ENCODE peak calls at places on chromosomes 12 and 14, in ten cellular contexts. B, K, J, A, G, F, M, Z, T and D are unnamed samples.

GRCh38 chr12:72271741-72272661 is at the start of gene TRHDE:
- DNase-seq in T (no peak), M (no peak), G (peak; percentile 83), F (no peak), Z (no peak), B (peak; percentile 59), K (peak; percentile 58), A (peak; percentile 64), J (no peak), D (no peak)

GRCh38 chr14:28571636-28572035 is 195.0 kb upstream of the FOXG1 start:
- DNase-seq in B (no peak), M (no peak), T (no peak), J (no peak), K (no peak), Z (no peak), F (no peak), G (no peak), A (peak; percentile 52), D (no peak)

GRCh38 chr14:76430017-76430416 is 54.1 kb downstream of the ESRRB start:
- DNase-seq in Z (no peak), K (no peak), B (no peak), A (no peak), F (no peak), T (no peak), M (no peak), J (no peak), G (no peak), D (no peak)

GRCh38 chr14:26522985-26523384 is 74.8 kb downstream of the NOVA1 start:
- DNase-seq in Z (no peak), M (no peak), K (peak; percentile 86), J (no peak), G (no peak), T (no peak), F (no peak), A (peak; percentile 87), B (no peak), D (no peak)

GRCh38 chr14:85241022-85241880 is 288.7 kb upstream of the FLRT2 start:
- DNase-seq in A (peak; percentile 42), M (no peak), F (no peak), G (peak; percentile 24), Z (no peak), T (no peak), K (no peak), B (no peak), J (no peak), D (no peak)

GRCh38 chr12:116142936-116143882 is 134.3 kb downstream of the MED13L start:
- DNase-seq in T (no peak), F (no peak), Z (no peak), M (no peak), K (peak; percentile 83), A (peak; percentile 92), B (no peak), J (no peak), G (no peak), D (no peak)

GRCh38 chr12:127823801-127824200 is 443.2 kb upstream of the TMEM132C start:
- DNase-seq in G (no peak), M (no peak), B (no peak), F (no peak), K (no peak), A (no peak), J (no peak), T (no peak), Z (no peak), D (no peak)

GRCh38 chr14:60618200-60618599 is 31.1 kb downstream of the SIX1 start:
- DNase-seq in F (no peak), K (no peak), B (no peak), Z (no peak), M (no peak), A (no peak), T (no peak), J (peak; percentile 51), G (no peak), D (no peak)

GRCh38 chr12:6866920-6867406 is 368 bp upstream of the TPI1 start:
- DNase-seq in M (no peak), T (no peak), J (peak; percentile 38), B (no peak), F (no peak), G (no peak), A (no peak), Z (no peak), K (peak; percentile 44), D (peak; percentile 49)

GRCh38 chr12:6869049-6870021 is 2.0 kb downstream of the TPI1 start:
- DNase-seq in Z (peak; percentile 69), J (peak; percentile 91), G (peak; percentile 90), B (peak; percentile 86), M (peak; percentile 73), F (peak; percentile 77), A (no peak), K (peak; percentile 75), T (peak; percentile 82), D (peak; percentile 82)

GRCh38 chr12:6866163-6866919 is 990 bp upstream of the TPI1 start:
- DNase-seq in T (no peak), F (no peak), M (no peak), B (no peak), J (no peak), K (no peak), G (peak; percentile 31), A (no peak), Z (no peak), D (no peak)

GRCh38 chr12:6867407-6868210 is at the start of gene TPI1:
- DNase-seq in B (peak; percentile 87), T (peak; percentile 77), K (peak; percentile 93), J (peak; percentile 87), M (peak; percentile 48), Z (peak; percentile 74), A (peak; percentile 43), G (peak; percentile 90), F (peak; percentile 73), D (peak; percentile 79)

DNA sequence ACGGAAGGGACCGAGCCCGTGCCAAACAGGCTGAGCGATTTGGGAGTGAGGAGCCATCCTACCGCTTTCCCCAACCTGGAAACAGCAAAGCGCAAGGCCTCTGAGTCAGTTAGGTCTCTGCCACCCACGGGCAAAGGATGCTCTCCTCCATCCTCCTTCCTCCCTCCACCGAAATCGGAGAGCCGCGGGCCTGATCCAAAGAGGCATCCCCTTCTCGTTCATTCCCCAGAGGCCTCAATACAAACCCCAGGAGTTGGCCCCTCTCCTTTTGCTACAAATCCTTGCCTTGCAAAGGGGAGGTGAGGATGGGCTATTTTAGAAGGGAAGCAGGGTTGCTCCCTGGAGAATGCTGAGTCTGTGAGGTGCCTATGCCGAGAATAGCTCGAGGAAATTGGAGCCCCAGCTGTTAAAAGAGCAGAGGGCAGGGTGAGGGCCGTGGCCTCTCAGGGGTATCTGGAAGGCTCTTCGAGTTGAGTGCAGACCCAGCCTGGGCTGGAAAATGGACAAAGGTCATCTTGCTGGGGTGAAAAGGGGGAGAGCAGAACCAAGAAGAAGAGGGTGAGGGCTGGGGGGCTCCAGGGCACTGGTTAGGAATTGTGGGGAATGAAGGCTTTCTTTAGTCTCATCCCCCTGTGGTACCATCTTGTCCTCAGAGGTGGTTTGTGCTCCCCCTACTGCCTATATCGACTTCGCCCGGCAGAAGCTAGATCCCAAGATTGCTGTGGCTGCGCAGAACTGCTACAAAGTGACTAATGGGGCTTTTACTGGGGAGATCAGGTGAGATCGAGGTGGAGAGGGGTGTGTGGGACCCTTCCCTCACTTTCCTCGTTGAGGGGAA is 1.1 kb downstream of the TPI1 start:
- DNase-seq in B (no peak), J (no peak), K (peak; percentile 75), T (no peak), G (peak; percentile 45), M (no peak), A (no peak), F (no peak), Z (no peak), D (peak; percentile 52)
- H3K4me1 ChIP-seq in B (peaks cover 51% of the 10 kb centered on the region), J (peaks cover 62% of the 10 kb centered on the region), K (peaks cover 39% of the 10 kb centered on the region), T (peaks cover 42% of the 10 kb centered on the region), G (peaks cover 23% of the 10 kb centered on the region), M (peaks cover 49% of the 10 kb centered on the region), A (peaks cover 37% of the 10 kb centered on the region), F (peaks cover 38% of the 10 kb centered on the region), Z (no peaks in the 10 kb centered on the region), D (peaks cover 35% of the 10 kb centered on the region)

GRCh38 chr12:6638305-6638704 is 2.5 kb upstream of the LPAR5 start:
- DNase-seq in J (no peak), Z (no peak), F (no peak), G (no peak), B (no peak), A (no peak), K (no peak), M (no peak), T (no peak), D (peak; percentile 27)

GRCh38 chr12:6635375-6635855 is 344 bp downstream of the LPAR5 start:
- DNase-seq in Z (no peak), T (no peak), B (no peak), F (peak; percentile 33), A (no peak), G (no peak), K (peak; percentile 22), J (no peak), M (no peak), D (no peak)

GRCh38 chr12:6639151-6639773 is 3.5 kb upstream of the LPAR5 start:
- DNase-seq in F (no peak), K (no peak), M (no peak), G (no peak), J (no peak), T (no peak), Z (no peak), B (no peak), A (no peak), D (no peak)

GRCh38 chr12:6632026-6632978 is 3.5 kb downstream of the LPAR5 start:
- DNase-seq in F (peak; percentile 30), T (no peak), B (no peak), Z (no peak), J (no peak), K (no peak), A (no peak), G (peak; percentile 61), M (no peak), D (no peak)

GRCh38 chr12:6635856-6636521 is at the start of gene LPAR5:
- DNase-seq in F (peak; percentile 32), Z (no peak), T (peak; percentile 48), M (no peak), J (peak; percentile 78), B (no peak), K (peak; percentile 80), A (peak; percentile 39), G (no peak), D (no peak)
- H3K4me1 ChIP-seq in F (peaks cover 32% of the 10 kb centered on the region), Z (no peaks in the 10 kb centered on the region), T (peaks cover 26% of the 10 kb centered on the region), M (peaks cover 55% of the 10 kb centered on the region), J (peaks cover 14% of the 10 kb centered on the region), B (peaks cover 6% of the 10 kb centered on the region), K (peaks cover 8% of the 10 kb centered on the region), A (peaks cover 5% of the 10 kb centered on the region), G (peaks cover 33% of the 10 kb centered on the region), D (no peaks in the 10 kb centered on the region)

DNA sequence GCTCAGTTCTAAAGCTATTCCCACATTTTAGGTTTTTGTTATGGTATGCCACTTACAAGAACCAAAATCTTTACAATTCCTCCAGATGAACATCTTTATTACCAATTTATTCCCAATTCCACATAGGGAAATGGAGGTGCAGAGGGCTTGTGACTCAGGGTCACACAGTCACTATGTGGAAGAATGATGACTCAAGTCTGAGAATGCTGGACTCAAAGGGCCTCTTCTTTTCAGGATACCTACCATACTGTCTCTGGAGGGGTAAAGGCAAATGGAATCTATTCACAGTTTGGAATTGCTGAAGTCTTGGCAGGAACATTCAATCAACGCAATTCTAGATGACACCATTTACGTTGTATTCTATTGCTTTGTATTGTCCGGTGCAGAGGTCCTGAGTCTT is 48.2 kb upstream of the MANSC4 start:
- DNase-seq in A (peak; percentile 20), F (no peak), Z (no peak), J (no peak), M (no peak), K (peak; percentile 62), G (no peak), B (no peak), T (no peak), D (no peak)
- H3K4me1 ChIP-seq in A (no peaks in the 10 kb centered on the region), F (no peaks in the 10 kb centered on the region), Z (no peaks in the 10 kb centered on the region), J (no peaks in the 10 kb centered on the region), M (no peaks in the 10 kb centered on the region), K (peaks cover 9% of the 10 kb centered on the region), G (peaks cover 11% of the 10 kb centered on the region), B (no peaks in the 10 kb centered on the region), T (no peaks in the 10 kb centered on the region), D (no peaks in the 10 kb centered on the region)

GRCh38 chr12:55723516-55724225 is 3.5 kb downstream of the RDH5 start:
- DNase-seq in K (peak; percentile 23), A (no peak), Z (no peak), F (no peak), M (no peak), J (no peak), G (no peak), B (no peak), T (no peak), D (peak; percentile 24)
- H3K4me1 ChIP-seq in K (peaks cover 53% of the 10 kb centered on the region), A (peaks cover 57% of the 10 kb centered on the region), Z (no peaks in the 10 kb centered on the region), F (peaks cover 29% of the 10 kb centered on the region), M (peaks cover 14% of the 10 kb centered on the region), J (peaks cover 84% of the 10 kb centered on the region), G (peaks cover 17% of the 10 kb centered on the region), B (peaks cover 80% of the 10 kb centered on the region), T (peaks cover 56% of the 10 kb centered on the region), D (peaks cover 49% of the 10 kb centered on the region)